ENCODE peak calls at places on chromosomes 1 and 21, in four cellular contexts. Z is NB4, U is transverse colon, W is fibroblast of pulmonary artery. A is an unnamed sample.

GRCh38 chr1:172745014-172745413 is 86.1 kb downstream of the FASLG start:
- DNase-seq in Z (peak; percentile 80), U (peak; percentile 26), W (peak; percentile 92), A (peak; percentile 91)

GRCh38 chr1:40723196-40723955 is 31.9 kb downstream of the NFYC start:
- DNase-seq in Z (no peak), U (no peak), W (no peak), A (no peak)

GRCh38 chr1:56688522-56689026 is 43.5 kb downstream of the PRKAA2 start:
- DNase-seq in Z (no peak), U (no peak), W (peak; percentile 38), A (peak; percentile 39)

GRCh38 chr1:247401310-247402098 is 14.5 kb upstream of the NLRP3 start:
- DNase-seq in Z (peak; percentile 80), U (peak; percentile 64), W (no peak), A (no peak)

GRCh38 chr1:164868990-164869389 is 310.0 kb downstream of the PBX1 start:
- DNase-seq in Z (no peak), U (no peak), W (no peak), A (no peak)

GRCh38 chr1:107895403-107896181 is 69.4 kb downstream of the VAV3 start:
- DNase-seq in Z (peak; percentile 25), U (no peak), W (no peak), A (no peak)

GRCh38 chr1:66464802-66465201 is 69.2 kb upstream of the SGIP1 start:
- DNase-seq in Z (no peak), U (no peak), W (peak; percentile 91), A (peak; percentile 77)

GRCh38 chr1:11180342-11180744 is 8.8 kb upstream of the ANGPTL7 start:
- DNase-seq in Z (no peak), U (no peak), W (peak; percentile 36), A (peak; percentile 60)

GRCh38 chr1:240352769-240353168 is 259.2 kb downstream of the GREM2 start:
- DNase-seq in Z (peak; percentile 5), U (no peak), W (peak; percentile 69), A (peak; percentile 71)

GRCh38 chr1:12615916-12616708 is 1.9 kb downstream of the DHRS3 start:
- DNase-seq in Z (peak; percentile 28), U (peak; percentile 63), W (peak; percentile 44), A (peak; percentile 71)

GRCh38 chr21:45078877-45079281 is 4.5 kb downstream of the ADARB1 start:
- DNase-seq in Z (peak; percentile 93), U (peak; percentile 44), W (peak; percentile 93), A (peak; percentile 74)

GRCh38 chr1:81547261-81547911 is 253.3 kb upstream of the ADGRL2 start:
- DNase-seq in Z (no peak), U (no peak), W (no peak), A (no peak)

GRCh38 chr1:219374636-219375035 is 201.0 kb downstream of the LYPLAL1 start:
- DNase-seq in Z (no peak), U (no peak), W (no peak), A (no peak)

GRCh38 chr1:167627615-167627864 is 2.5 kb upstream of the RCSD1 start:
- DNase-seq in Z (no peak), U (no peak), W (no peak), A (no peak)

GRCh38 chr1:84272401-84272800 is 29.1 kb upstream of the SAMD13 start:
- DNase-seq in Z (no peak), U (peak; percentile 81), W (no peak), A (no peak)

GRCh38 chr1:236774926-236775325 is 20.2 kb upstream of the MTR start:
- DNase-seq in Z (no peak), U (no peak), W (peak; percentile 72), A (peak; percentile 38)

GRCh38 chr21:28775071-28775470 is 217.6 kb downstream of the LTN1 start:
- DNase-seq in Z (no peak), U (no peak), W (no peak), A (no peak)

GRCh38 chr1:48093696-48094518 is 96.7 kb upstream of the TRABD2B start:
- DNase-seq in Z (peak; percentile 43), U (peak; percentile 90), W (peak; percentile 50), A (peak; percentile 34)

DNA sequence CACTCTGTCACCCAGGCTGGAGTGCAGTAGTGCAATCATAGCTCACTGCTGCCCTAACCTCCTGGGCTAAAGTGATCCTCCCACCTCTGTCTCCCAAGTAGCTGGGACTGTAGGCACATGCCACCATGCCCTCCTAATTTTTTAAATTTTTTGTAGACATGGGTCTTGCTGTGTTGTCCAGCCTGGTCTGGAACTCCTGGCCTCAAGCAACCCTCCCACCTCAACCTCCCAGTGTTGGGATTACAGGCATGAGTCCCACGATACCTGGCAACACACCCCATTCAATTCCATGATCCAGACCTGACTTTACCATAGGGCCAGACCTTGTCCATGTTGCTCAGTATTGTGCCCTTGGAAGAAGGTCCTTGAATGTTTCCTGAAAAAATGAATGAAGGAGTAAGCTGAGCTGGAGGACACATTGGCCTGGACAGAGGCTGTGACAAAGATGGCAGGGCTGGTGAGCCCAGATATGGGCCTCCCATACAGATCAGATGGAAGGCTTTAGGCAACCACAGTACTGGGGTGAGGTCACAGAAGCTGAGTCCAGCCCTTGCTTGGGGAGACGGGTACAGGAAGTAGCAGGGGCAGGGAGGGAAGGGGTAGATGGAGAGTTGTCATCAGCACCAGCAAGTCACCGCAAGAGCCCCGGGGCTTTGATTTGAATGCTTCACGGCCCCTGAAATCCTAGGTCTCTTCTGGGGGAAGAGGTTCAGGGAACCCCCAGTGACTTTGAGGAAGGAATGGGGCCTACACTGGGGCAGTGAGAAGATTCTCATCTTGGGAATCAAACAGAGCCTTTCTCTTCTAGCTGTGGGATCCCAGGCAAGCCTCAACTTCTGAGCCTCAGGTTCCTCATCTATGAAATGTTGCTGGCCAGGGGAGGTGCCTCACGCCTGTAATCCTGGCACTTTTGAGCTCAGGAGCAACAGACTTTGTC is 40.1 kb upstream of the DMBX1 start:
- DNase-seq in Z (peak; percentile 23), U (no peak), W (no peak), A (no peak)
- H3K4me3 ChIP-seq in Z (no peak overlapping the region), U (no peak overlapping the region), W (no peak overlapping the region), A (no peak overlapping the region)

DNA sequence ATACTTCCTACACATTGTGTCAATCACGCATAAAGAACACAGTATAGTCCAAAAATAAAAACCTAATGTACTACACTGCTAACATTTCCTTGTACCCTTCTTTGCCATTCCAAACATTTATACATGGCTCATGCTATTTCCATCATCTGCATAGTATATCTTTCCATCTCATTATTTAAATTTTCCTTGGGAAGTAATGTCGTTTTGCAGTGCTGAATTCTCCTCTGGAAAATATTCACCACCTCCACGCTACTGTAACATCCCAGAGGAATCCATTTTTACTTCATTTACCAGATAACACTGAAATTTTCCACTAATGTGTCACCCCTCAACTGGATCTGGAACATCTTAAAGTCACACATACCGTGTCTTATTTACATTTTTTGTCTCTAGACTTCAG is 880.9 kb downstream of the AMY1C start:
- DNase-seq in Z (no peak), U (no peak), W (no peak), A (no peak)
- TF ChIP-seq CTCF in Z (no peak), U (no peak), W (no peak), A (no peak)

GRCh38 chr1:8495928-8496401 is 178.1 kb downstream of the SLC45A1 start:
- DNase-seq in Z (peak; percentile 28), U (no peak), W (no peak), A (no peak)

GRCh38 chr1:8494681-8495080 is 176.8 kb downstream of the SLC45A1 start:
- DNase-seq in Z (no peak), U (no peak), W (no peak), A (no peak)

GRCh38 chr1:8497196-8497878 is 179.4 kb downstream of the SLC45A1 start:
- DNase-seq in Z (peak; percentile 69), U (no peak), W (peak; percentile 88), A (peak; percentile 96)

GRCh38 chr1:8496473-8496872 is 178.6 kb downstream of the SLC45A1 start:
- DNase-seq in Z (no peak), U (no peak), W (no peak), A (no peak)
- H3K4me3 ChIP-seq in Z (no peak overlapping the region), U (no peak overlapping the region), W (no peak overlapping the region), A (no peak overlapping the region)

GRCh38 chr1:25572708-25573590 is 29.5 kb downstream of the LDLRAP1 start:
- DNase-seq in Z (peak; percentile 57), U (peak; percentile 72), W (peak; percentile 57), A (peak; percentile 42)
- TF ChIP-seq CTCF in Z (peak; percentile 71), U (peak; percentile 83), W (peak; percentile 78), A (peak; percentile 81)

DNA sequence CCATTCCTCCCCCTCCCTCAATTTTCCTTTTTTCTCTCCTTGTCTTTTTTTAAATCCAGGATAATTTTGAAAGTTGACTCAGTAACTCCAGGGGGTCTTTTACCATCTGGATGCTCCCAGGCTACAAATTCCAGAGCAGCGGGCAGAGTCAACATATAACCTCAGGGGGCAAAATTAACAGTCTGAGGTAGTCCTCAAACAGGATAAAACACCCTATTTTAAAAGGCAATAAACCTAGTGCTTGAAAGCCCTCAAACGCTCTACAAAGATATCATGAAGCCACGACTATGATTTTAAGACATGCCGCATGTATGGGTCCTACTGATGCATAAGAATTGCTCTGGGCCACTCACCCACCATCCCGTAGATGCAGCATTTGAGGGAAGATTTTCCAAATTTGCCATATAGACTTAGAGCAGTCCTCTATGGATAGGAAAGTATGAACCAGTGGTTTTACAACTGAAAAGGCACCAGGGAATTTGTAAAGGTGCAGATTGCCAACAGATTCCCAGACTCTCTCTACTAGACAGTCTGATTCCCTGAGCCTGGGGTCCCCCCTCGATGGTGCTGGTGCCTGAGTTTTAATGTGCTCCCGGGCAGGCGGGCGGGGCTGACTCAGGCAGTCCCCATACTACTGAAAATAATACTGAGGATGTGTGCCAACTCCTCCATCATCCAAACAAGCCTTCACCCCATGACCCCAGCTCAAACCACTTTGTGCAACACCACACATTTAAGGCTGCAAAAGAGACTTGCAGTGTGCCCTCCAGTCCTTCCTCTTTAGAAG is 37.2 kb downstream of the PTPN14 start:
- DNase-seq in Z (peak; percentile 39), U (no peak), W (peak; percentile 47), A (peak; percentile 46)
- H3K4me3 ChIP-seq in Z (no peak overlapping the region), U (no peak overlapping the region), W (no peak overlapping the region), A (no peak overlapping the region)

GRCh38 chr1:202991112-202991511 is 16.1 kb upstream of the TMEM183A start:
- DNase-seq in Z (no peak), U (no peak), W (no peak), A (no peak)

GRCh38 chr1:202987255-202987654 is 19.9 kb upstream of the TMEM183A start:
- DNase-seq in Z (no peak), U (no peak), W (no peak), A (no peak)

GRCh38 chr1:202982715-202983435 is 15.8 kb upstream of the CYB5R1 start:
- DNase-seq in Z (peak; percentile 27), U (no peak), W (no peak), A (no peak)

DNA sequence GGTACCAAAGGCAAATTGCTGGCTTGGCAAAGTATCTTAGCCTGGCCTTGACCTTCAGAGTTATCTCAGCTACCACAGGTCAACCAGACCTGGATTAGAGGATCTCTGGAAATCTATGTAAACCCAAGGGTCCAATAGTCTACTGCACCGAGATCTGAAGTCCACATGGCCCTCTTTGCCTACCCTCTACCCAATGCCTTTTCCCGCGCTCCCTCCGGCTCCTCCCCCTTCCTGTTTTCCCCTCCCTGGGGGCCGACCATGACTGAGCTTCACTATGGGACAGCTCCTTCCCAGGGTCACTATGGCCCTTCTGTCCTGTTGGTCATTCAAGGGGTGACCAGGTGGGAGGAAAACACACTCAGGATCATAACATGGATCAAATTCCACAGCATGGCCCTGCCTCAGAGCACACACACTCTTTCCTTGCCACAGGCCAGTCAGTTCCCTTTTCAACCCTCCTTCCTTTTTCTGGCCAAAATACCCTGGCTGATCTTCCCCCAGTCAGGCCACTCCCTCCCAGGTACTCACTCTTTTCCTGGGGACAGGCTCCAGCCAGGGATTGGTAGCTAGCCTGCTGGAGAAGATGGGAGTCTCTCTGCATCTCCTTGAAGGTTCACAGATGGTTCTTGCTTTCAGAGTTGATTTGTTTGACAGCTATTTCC is 19.1 kb upstream of the TMEM183A start:
- DNase-seq in Z (peak; percentile 19), U (no peak), W (no peak), A (no peak)
- TF ChIP-seq CTCF in Z (no peak), U (no peak), W (no peak), A (no peak)

A was measured in fibroblast of villous mesenchyme.